ENCODE peak calls at places on chromosomes 2 and 18, in five cellular contexts. One of them, this sample, is unnamed. For H3K4me1, the result is how much of the 10 kb centered on the place peaks cover.

GRCh38 chr2:37281916-37282315 is 42.7 kb downstream of the PRKD3 start:
- DNase-seq in H9: no peak
- DNase-seq in trophoblast cell: no peak
- DNase-seq in neuronal stem cell: no peak
- DNase-seq in mesenchymal stem cell: no peak
- DNase-seq in this sample: no peak

GRCh38 chr2:161975062-161975812 is 98.8 kb downstream of the DPP4 start:
- DNase-seq in H9: no peak
- DNase-seq in trophoblast cell: no peak
- DNase-seq in neuronal stem cell: no peak
- DNase-seq in mesenchymal stem cell: no peak
- DNase-seq in this sample: peak

GRCh38 chr2:109284816-109285215 is 155.8 kb downstream of the SH3RF3 start:
- DNase-seq in H9: no peak
- DNase-seq in trophoblast cell: no peak
- DNase-seq in neuronal stem cell: no peak
- DNase-seq in mesenchymal stem cell: peak
- DNase-seq in this sample: peak

GRCh38 chr2:58358024-58358423 is 116.9 kb upstream of the FANCL start:
- DNase-seq in H9: no peak
- DNase-seq in trophoblast cell: no peak
- DNase-seq in neuronal stem cell: no peak
- DNase-seq in mesenchymal stem cell: no peak
- DNase-seq in this sample: no peak

GRCh38 chr2:62309465-62310091 is 113.7 kb downstream of the B3GNT2 start:
- DNase-seq in H9: peak
- DNase-seq in trophoblast cell: no peak
- DNase-seq in neuronal stem cell: no peak
- DNase-seq in mesenchymal stem cell: no peak
- DNase-seq in this sample: no peak

GRCh38 chr2:188813846-188814245 is 160.3 kb upstream of the COL3A1 start:
- DNase-seq in H9: no peak
- DNase-seq in trophoblast cell: peak
- DNase-seq in neuronal stem cell: no peak
- DNase-seq in mesenchymal stem cell: no peak
- DNase-seq in this sample: no peak

GRCh38 chr2:192000196-192000990 is 153.5 kb upstream of the CAVIN2 start:
- DNase-seq in H9: no peak
- DNase-seq in trophoblast cell: no peak
- DNase-seq in neuronal stem cell: no peak
- DNase-seq in mesenchymal stem cell: no peak
- DNase-seq in this sample: no peak

GRCh38 chr2:157747695-157748370 is 119.2 kb upstream of the ACVR1C start:
- DNase-seq in H9: no peak
- DNase-seq in trophoblast cell: no peak
- DNase-seq in neuronal stem cell: no peak
- DNase-seq in mesenchymal stem cell: peak
- DNase-seq in this sample: peak

GRCh38 chr2:33411765-33412164 is 64.7 kb upstream of the RASGRP3 start:
- DNase-seq in H9: no peak
- DNase-seq in trophoblast cell: no peak
- DNase-seq in neuronal stem cell: no peak
- DNase-seq in mesenchymal stem cell: peak
- DNase-seq in this sample: peak

GRCh38 chr2:102796337-102796736 is 34.5 kb downstream of the TMEM182 start:
- DNase-seq in H9: no peak
- DNase-seq in trophoblast cell: no peak
- DNase-seq in neuronal stem cell: no peak
- DNase-seq in mesenchymal stem cell: no peak
- DNase-seq in this sample: no peak

GRCh38 chr18:57027190-57027708 is 119.6 kb upstream of the BOD1L2 start:
- DNase-seq in H9: no peak
- DNase-seq in trophoblast cell: no peak
- DNase-seq in neuronal stem cell: no peak
- DNase-seq in mesenchymal stem cell: no peak
- DNase-seq in this sample: no peak

GRCh38 chr18:73850782-73851181 is 296.9 kb downstream of the FBXO15 start:
- DNase-seq in H9: no peak
- DNase-seq in trophoblast cell: no peak
- DNase-seq in neuronal stem cell: no peak
- DNase-seq in mesenchymal stem cell: no peak
- DNase-seq in this sample: no peak

GRCh38 chr18:13615432-13615861 is 110.9 kb downstream of the FAM210A start:
- DNase-seq in H9: no peak
- DNase-seq in trophoblast cell: no peak
- DNase-seq in neuronal stem cell: no peak
- DNase-seq in mesenchymal stem cell: no peak
- DNase-seq in this sample: no peak

GRCh38 chr2:109256921-109257320 is 127.9 kb downstream of the SH3RF3 start:
- DNase-seq in H9: peak
- DNase-seq in trophoblast cell: no peak
- DNase-seq in neuronal stem cell: no peak
- DNase-seq in mesenchymal stem cell: peak
- DNase-seq in this sample: peak

GRCh38 chr2:168180914-168181313 is 66.5 kb downstream of the STK39 start:
- DNase-seq in H9: no peak
- DNase-seq in trophoblast cell: no peak
- DNase-seq in neuronal stem cell: no peak
- DNase-seq in mesenchymal stem cell: no peak
- DNase-seq in this sample: no peak

GRCh38 chr18:45186832-45187231 is 428.4 kb upstream of the SLC14A2 start:
- DNase-seq in H9: no peak
- DNase-seq in trophoblast cell: no peak
- DNase-seq in neuronal stem cell: no peak
- DNase-seq in mesenchymal stem cell: no peak
- DNase-seq in this sample: no peak

GRCh38 chr2:66919286-66919685 is 477.8 kb upstream of the ETAA1 start:
- DNase-seq in H9: no peak
- DNase-seq in trophoblast cell: no peak
- DNase-seq in neuronal stem cell: no peak
- DNase-seq in mesenchymal stem cell: no peak
- DNase-seq in this sample: no peak

GRCh38 chr2:220894069-220894468 is 678.0 kb downstream of the EPHA4 start:
- DNase-seq in H9: no peak
- DNase-seq in trophoblast cell: no peak
- DNase-seq in neuronal stem cell: no peak
- DNase-seq in mesenchymal stem cell: no peak
- DNase-seq in this sample: peak

GRCh38 chr18:31269508-31270074 is 48.4 kb upstream of the DSG1 start:
- DNase-seq in H9: no peak
- DNase-seq in trophoblast cell: no peak
- DNase-seq in neuronal stem cell: no peak
- DNase-seq in mesenchymal stem cell: no peak
- DNase-seq in this sample: no peak

GRCh38 chr2:129813404-129813803 is 166.1 kb upstream of the RAB6C start:
- DNase-seq in H9: no peak
- DNase-seq in trophoblast cell: no peak
- DNase-seq in neuronal stem cell: no peak
- DNase-seq in mesenchymal stem cell: no peak
- DNase-seq in this sample: no peak

GRCh38 chr2:5691659-5692529 is at the start of gene SOX11:
- DNase-seq in H9: peak
- DNase-seq in trophoblast cell: no peak
- DNase-seq in neuronal stem cell: peak
- DNase-seq in mesenchymal stem cell: peak
- DNase-seq in this sample: peak

GRCh38 chr2:206378835-206379234 is 64.5 kb upstream of the ADAM23 start:
- DNase-seq in H9: no peak
- DNase-seq in trophoblast cell: no peak
- DNase-seq in neuronal stem cell: no peak
- DNase-seq in mesenchymal stem cell: no peak
- DNase-seq in this sample: peak

GRCh38 chr2:195407782-195408181 is 249.2 kb upstream of the SLC39A10 start:
- DNase-seq in H9: no peak
- DNase-seq in trophoblast cell: peak
- DNase-seq in neuronal stem cell: no peak
- DNase-seq in mesenchymal stem cell: peak
- DNase-seq in this sample: peak

GRCh38 chr2:121095257-121096080 is 189.5 kb downstream of the TFCP2L1 start:
- DNase-seq in H9: peak
- DNase-seq in trophoblast cell: peak
- DNase-seq in neuronal stem cell: no peak
- DNase-seq in mesenchymal stem cell: peak
- DNase-seq in this sample: peak

GRCh38 chr18:55509631-55510372 is 78.2 kb downstream of the TCF4 start:
- DNase-seq in H9: no peak
- DNase-seq in trophoblast cell: no peak
- DNase-seq in neuronal stem cell: no peak
- DNase-seq in mesenchymal stem cell: peak
- DNase-seq in this sample: peak

GRCh38 chr2:73079636-73080035 is 8.1 kb upstream of the SFXN5 start:
- DNase-seq in H9: no peak
- DNase-seq in trophoblast cell: no peak
- DNase-seq in neuronal stem cell: no peak
- DNase-seq in mesenchymal stem cell: no peak
- DNase-seq in this sample: no peak

GRCh38 chr2:158024288-158024898 is 77.3 kb upstream of the UPP2 start:
- DNase-seq in H9: no peak
- DNase-seq in trophoblast cell: peak
- DNase-seq in neuronal stem cell: peak
- DNase-seq in mesenchymal stem cell: peak
- DNase-seq in this sample: peak

GRCh38 chr18:5582849-5583667 is 39.3 kb upstream of the EPB41L3 start:
- DNase-seq in H9: no peak
- DNase-seq in trophoblast cell: peak
- DNase-seq in neuronal stem cell: no peak
- DNase-seq in mesenchymal stem cell: no peak
- DNase-seq in this sample: peak

GRCh38 chr2:113084249-113085000 is 16.7 kb downstream of the IL1F10 start:
- DNase-seq in H9: no peak
- DNase-seq in trophoblast cell: no peak
- DNase-seq in neuronal stem cell: no peak
- DNase-seq in mesenchymal stem cell: no peak
- DNase-seq in this sample: no peak

GRCh38 chr18:77055429-77056310 is 76.9 kb downstream of the MBP start:
- DNase-seq in H9: no peak
- DNase-seq in trophoblast cell: no peak
- DNase-seq in neuronal stem cell: no peak
- DNase-seq in mesenchymal stem cell: peak
- DNase-seq in this sample: peak

GRCh38 chr18:77056399-77057015 is 76.1 kb downstream of the MBP start:
- DNase-seq in H9: no peak
- DNase-seq in trophoblast cell: no peak
- DNase-seq in neuronal stem cell: no peak
- DNase-seq in mesenchymal stem cell: peak
- DNase-seq in this sample: no peak

GRCh38 chr18:77058186-77058847 is 74.3 kb downstream of the MBP start:
- DNase-seq in H9: no peak
- DNase-seq in trophoblast cell: no peak
- DNase-seq in neuronal stem cell: no peak
- DNase-seq in mesenchymal stem cell: no peak
- DNase-seq in this sample: no peak

GRCh38 chr18:77054606-77055428 is 77.8 kb downstream of the MBP start:
- DNase-seq in H9: peak
- DNase-seq in trophoblast cell: peak
- DNase-seq in neuronal stem cell: peak
- DNase-seq in mesenchymal stem cell: peak
- DNase-seq in this sample: peak

DNA sequence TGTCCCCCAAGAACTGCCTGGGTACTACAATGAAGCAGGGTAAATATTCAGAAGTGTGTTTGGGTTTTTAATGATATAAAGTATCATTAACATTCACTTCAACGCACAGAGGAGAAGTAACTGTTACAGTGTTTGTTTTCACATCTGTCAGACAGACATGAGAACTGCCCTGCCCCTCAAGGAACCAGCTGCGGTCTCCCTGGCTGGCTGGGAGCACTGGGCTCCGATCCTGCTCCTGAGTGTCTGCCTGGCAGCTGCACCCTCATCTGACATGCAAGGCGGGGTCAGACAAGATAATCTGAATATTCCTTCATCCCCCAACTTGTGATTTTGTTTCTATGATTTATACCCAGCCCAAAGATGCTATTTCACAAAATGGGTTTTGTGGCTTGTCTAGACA is 75.5 kb downstream of the MBP start:
- DNase-seq in H9: no peak
- DNase-seq in trophoblast cell: no peak
- DNase-seq in neuronal stem cell: no peak
- DNase-seq in mesenchymal stem cell: no peak
- DNase-seq in this sample: no peak
- H3K4me1 ChIP-seq in H9: under half
- H3K4me1 ChIP-seq in trophoblast cell: under half
- H3K4me1 ChIP-seq in neuronal stem cell: under half
- H3K4me1 ChIP-seq in mesenchymal stem cell: under half
- H3K4me1 ChIP-seq in this sample: under half

DNA sequence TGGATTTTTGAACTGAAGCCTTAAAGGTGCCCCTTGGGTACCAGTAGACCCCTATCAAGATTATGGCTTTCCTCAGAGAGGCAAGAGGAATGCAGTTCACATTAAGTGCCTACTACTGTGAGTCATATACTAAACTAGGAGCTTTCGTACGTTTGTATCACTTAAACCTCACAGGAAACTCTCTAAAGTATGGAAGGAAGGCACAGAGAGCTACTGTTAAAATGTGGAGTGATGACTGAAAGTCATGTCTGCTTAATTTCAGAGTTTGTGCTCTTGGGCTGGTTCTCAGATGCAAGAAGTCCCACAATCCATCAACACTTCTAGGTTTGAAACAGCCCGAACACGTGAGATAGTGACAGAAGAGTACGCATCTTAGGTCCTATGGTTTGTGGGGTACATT is 4.7 kb downstream of the PLCL1 start:
- DNase-seq in H9: no peak
- DNase-seq in trophoblast cell: no peak
- DNase-seq in neuronal stem cell: no peak
- DNase-seq in mesenchymal stem cell: no peak
- DNase-seq in this sample: no peak
- H4K8ac ChIP-seq in H9: no peak
- H4K8ac ChIP-seq in trophoblast cell: no peak
- H4K8ac ChIP-seq in neuronal stem cell: no peak
- H4K8ac ChIP-seq in mesenchymal stem cell: no peak
- H4K8ac ChIP-seq in this sample: no peak

GRCh38 chr2:44937688-44938240 is 3.7 kb upstream of the SIX3 start:
- DNase-seq in H9: peak
- DNase-seq in trophoblast cell: no peak
- DNase-seq in neuronal stem cell: peak
- DNase-seq in mesenchymal stem cell: no peak
- DNase-seq in this sample: no peak
- H3K4me1 ChIP-seq in H9: under half
- H3K4me1 ChIP-seq in trophoblast cell: under half
- H3K4me1 ChIP-seq in neuronal stem cell: under half
- H3K4me1 ChIP-seq in mesenchymal stem cell: under half
- H3K4me1 ChIP-seq in this sample: under half

GRCh38 chr2:10755621-10756020 is 34.2 kb downstream of the ATP6V1C2 start:
- DNase-seq in H9: no peak
- DNase-seq in trophoblast cell: no peak
- DNase-seq in neuronal stem cell: no peak
- DNase-seq in mesenchymal stem cell: no peak
- DNase-seq in this sample: no peak
- H4K8ac ChIP-seq in H9: no peak
- H4K8ac ChIP-seq in trophoblast cell: peak
- H4K8ac ChIP-seq in neuronal stem cell: no peak
- H4K8ac ChIP-seq in mesenchymal stem cell: no peak
- H4K8ac ChIP-seq in this sample: no peak

This sample was measured in IMR-90.